ENCODE peak calls at places on chromosome 4, in ten cellular contexts. P, M, Z, J, W, B, S, U, H and T are unnamed samples.

GRCh38 chr4:4866124-4866832 is 6.8 kb downstream of the MSX1 start:
- DNase-seq in M (no peak), P (no peak), J (no peak), Z (peak; percentile 72), W (no peak), U (no peak), B (no peak), H (peak; percentile 79), S (no peak), T (no peak)

GRCh38 chr4:25843340-25844097 is 19.3 kb downstream of the SEL1L3 start:
- DNase-seq in U (no peak), J (no peak), H (no peak), S (no peak), Z (no peak), W (no peak), B (no peak), M (no peak), P (peak; percentile 29), T (peak; percentile 23)

GRCh38 chr4:26346203-26346620 is 25.4 kb downstream of the RBPJ start:
- DNase-seq in H (no peak), B (no peak), Z (no peak), S (no peak), W (no peak), M (peak; percentile 55), U (no peak), J (no peak), P (no peak), T (peak; percentile 46)

GRCh38 chr4:118824141-118824540 is 11.8 kb downstream of the SEC24D start:
- DNase-seq in B (no peak), U (no peak), M (no peak), P (no peak), W (no peak), Z (no peak), S (no peak), H (no peak), J (no peak), T (no peak)

GRCh38 chr4:180664766-180665368 is 1578.3 kb upstream of the TENM3 start:
- DNase-seq in U (peak; percentile 50), P (peak; percentile 55), W (peak; percentile 63), S (peak; percentile 52), B (peak; percentile 63), H (peak; percentile 59), M (peak; percentile 94), J (peak; percentile 24), Z (peak; percentile 61), T (peak; percentile 85)

GRCh38 chr4:38765391-38765790 is 17.4 kb downstream of the TLR10 start:
- DNase-seq in S (no peak), J (no peak), M (no peak), H (no peak), U (no peak), W (no peak), B (peak; percentile 72), Z (no peak), P (no peak), T (no peak)

GRCh38 chr4:128353791-128354190 is 66.2 kb upstream of the PGRMC2 start:
- DNase-seq in P (no peak), W (no peak), M (no peak), J (no peak), B (no peak), H (no peak), U (no peak), S (no peak), Z (no peak), T (no peak)

GRCh38 chr4:123352240-123352945 is 44.2 kb upstream of the SPRY1 start:
- DNase-seq in W (no peak), J (no peak), B (peak; percentile 91), P (no peak), Z (no peak), M (peak; percentile 30), U (no peak), H (no peak), S (no peak), T (peak; percentile 6)

GRCh38 chr4:14167876-14168510 is 540.5 kb upstream of the BOD1L1 start:
- DNase-seq in J (no peak), P (no peak), U (no peak), W (no peak), S (no peak), M (no peak), H (no peak), Z (no peak), B (peak; percentile 84), T (no peak)

GRCh38 chr4:11698846-11699590 is 270.3 kb upstream of the HS3ST1 start:
- DNase-seq in H (no peak), W (no peak), Z (no peak), U (no peak), B (peak; percentile 91), P (no peak), M (no peak), S (no peak), J (no peak), T (no peak)

GRCh38 chr4:147830987-147831386 is 99.1 kb downstream of the ARHGAP10 start:
- DNase-seq in M (no peak), W (no peak), B (peak; percentile 94), H (no peak), Z (no peak), P (no peak), J (no peak), U (no peak), S (no peak), T (no peak)

GRCh38 chr4:142660728-142661127 is 185.4 kb downstream of the INPP4B start:
- DNase-seq in P (no peak), B (no peak), Z (no peak), H (no peak), J (no peak), U (no peak), S (no peak), M (no peak), W (no peak), T (no peak)

GRCh38 chr4:122898370-122899150 is 23.8 kb downstream of the NUDT6 start:
- DNase-seq in U (no peak), P (no peak), S (no peak), Z (no peak), J (no peak), W (no peak), H (no peak), B (peak; percentile 85), M (peak; percentile 46), T (peak; percentile 23)

GRCh38 chr4:15774020-15774420 is 4.1 kb upstream of the CD38 start:
- DNase-seq in U (no peak), W (no peak), Z (no peak), B (peak; percentile 38), J (no peak), H (no peak), M (no peak), S (no peak), P (no peak), T (no peak)

GRCh38 chr4:86159216-86159615 is 200.6 kb downstream of the MAPK10 start:
- DNase-seq in U (no peak), J (no peak), W (no peak), Z (no peak), H (no peak), P (no peak), B (no peak), M (no peak), S (no peak), T (no peak)

GRCh38 chr4:105895324-105895608 is at the start of gene NPNT:
- DNase-seq in P (peak; percentile 24), Z (peak; percentile 77), W (no peak), S (no peak), J (no peak), M (no peak), H (peak; percentile 60), B (no peak), U (no peak), T (peak; percentile 44)

GRCh38 chr4:123649248-123649643 is 252.7 kb downstream of the SPRY1 start:
- DNase-seq in H (no peak), S (no peak), U (no peak), P (no peak), B (no peak), Z (no peak), W (no peak), M (no peak), J (no peak), T (peak; percentile 15)